ENCODE peak calls at places on chromosome 21, in four cellular contexts. T is body of pancreas, O is heart left ventricle, R is upper lobe of right lung. H is an unnamed sample. For H3K27me3 and H3K4me1, the result is how much of the 10 kb centered on the place peaks cover.

GRCh38 chr21:29072873-29073221 is 601 bp downstream of the CCT8 start:
- DNase-seq in R (no peak), O (no peak), T (no peak), H (peak)

GRCh38 chr21:38814126-38815059 is 8.7 kb downstream of the ETS2 start:
- DNase-seq in T (no peak), R (no peak), O (no peak), H (peak)

GRCh38 chr21:25790122-25790951 is 55.6 kb downstream of the GABPA start:
- DNase-seq in O (no peak), T (no peak), R (no peak), H (peak)

GRCh38 chr21:16563795-16564194 is 834.0 kb downstream of the USP25 start:
- DNase-seq in T (peak), R (no peak), O (no peak), H (no peak)

GRCh38 chr21:38810826-38811164 is 5.1 kb downstream of the ETS2 start:
- DNase-seq in O (no peak), R (no peak), T (no peak), H (no peak)

GRCh38 chr21:15732290-15732995 is 2.7 kb downstream of the USP25 start:
- DNase-seq in R (no peak), T (no peak), O (no peak), H (peak)

GRCh38 chr21:18041012-18041411 is 203.6 kb upstream of the CHODL start:
- DNase-seq in O (no peak), R (no peak), T (no peak), H (peak)

GRCh38 chr21:38956006-38956405 is 150.3 kb downstream of the ETS2 start:
- DNase-seq in O (no peak), R (no peak), T (no peak), H (no peak)

GRCh38 chr21:25898671-25899070 is 163.9 kb downstream of the GABPA start:
- DNase-seq in R (no peak), T (no peak), O (no peak), H (peak)

GRCh38 chr21:33127154-33127893 is 57.4 kb downstream of the OLIG1 start:
- DNase-seq in R (peak), T (peak), O (peak), H (peak)

GRCh38 chr21:36747815-36748381 is 49.0 kb downstream of the SIM2 start:
- DNase-seq in T (peak), O (peak), R (peak), H (peak)

GRCh38 chr21:37753122-37753599 is 163.1 kb downstream of the KCNJ6 start:
- DNase-seq in R (no peak), O (no peak), T (no peak), H (no peak)

GRCh38 chr21:33247596-33247995 is 17.9 kb downstream of the IFNAR2 start:
- DNase-seq in O (no peak), R (no peak), T (no peak), H (no peak)

GRCh38 chr21:25360593-25360992 is 246.7 kb downstream of the MRPL39 start:
- DNase-seq in R (no peak), T (no peak), O (no peak), H (no peak)

GRCh38 chr21:39441502-39442475 is 3.8 kb downstream of the LCA5L start:
- DNase-seq in R (no peak), T (no peak), O (no peak), H (peak)

GRCh38 chr21:44413566-44414290 is 41.6 kb upstream of the LRRC3 start:
- DNase-seq in R (peak), T (peak), O (no peak), H (no peak)

GRCh38 chr21:16993416-16994044 is 519.3 kb upstream of the CXADR start:
- DNase-seq in T (no peak), O (no peak), R (no peak), H (no peak)

GRCh38 chr21:16370176-16370575 is 640.4 kb downstream of the USP25 start:
- DNase-seq in R (no peak), O (no peak), T (no peak), H (no peak)

GRCh38 chr21:38777015-38777414 is 28.7 kb upstream of the ETS2 start:
- DNase-seq in O (no peak), R (no peak), T (no peak), H (no peak)

GRCh38 chr21:23384679-23385078 is 2222.6 kb downstream of the MRPL39 start:
- DNase-seq in T (no peak), O (no peak), R (no peak), H (no peak)

GRCh38 chr21:43907751-43908150 is 42.7 kb downstream of the AGPAT3 start:
- DNase-seq in O (no peak), R (no peak), T (no peak), H (no peak)

DNA sequence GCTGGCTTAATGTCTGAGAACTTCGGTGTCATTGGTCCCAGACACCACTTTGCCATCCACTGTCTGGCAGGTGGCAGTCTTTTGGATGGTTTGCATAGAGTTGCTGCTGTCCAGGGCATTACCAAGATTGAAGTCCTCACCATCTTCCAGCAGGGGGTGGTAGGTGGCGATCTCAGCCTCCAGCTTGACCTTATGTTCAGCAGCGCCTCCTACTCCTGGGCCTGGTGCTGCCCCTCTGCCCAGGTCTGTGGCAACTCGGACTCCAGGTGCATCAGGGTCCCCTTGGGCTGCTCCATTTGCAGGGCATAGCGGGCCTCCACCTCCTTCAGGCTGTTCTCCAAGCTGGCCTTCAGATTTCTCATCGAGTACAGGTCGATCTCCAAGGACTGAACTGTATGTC is 573.3 kb upstream of the NCAM2 start:
- DNase-seq in R (no peak), O (no peak), T (no peak), H (no peak)
- TF ChIP-seq CTCF in R (no peak), O (no peak), T (no peak), H (no peak)

DNA sequence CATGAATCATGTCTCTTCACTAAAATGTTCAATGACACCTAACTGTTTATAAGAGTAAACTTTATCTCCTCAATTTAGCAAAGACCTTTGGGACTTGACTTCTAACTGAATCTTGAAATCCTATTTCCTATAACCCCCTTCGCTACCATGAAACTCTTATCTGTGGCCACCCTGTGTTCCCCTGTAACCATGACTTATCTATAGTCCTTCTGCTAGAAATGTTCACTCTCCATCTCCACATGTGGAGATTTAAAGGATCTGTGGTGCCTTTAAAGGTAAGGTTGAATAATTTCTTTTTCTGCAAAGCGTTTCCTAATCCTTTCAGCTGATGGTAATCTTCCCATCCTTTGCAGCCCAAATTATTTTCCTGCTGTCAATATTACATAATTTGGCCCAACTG is 436.3 kb upstream of the RUNX1 start:
- DNase-seq in O (no peak), R (no peak), T (no peak), H (no peak)
- H3K27me3 ChIP-seq in O (under half), R (under half), T (under half), H (under half)

DNA sequence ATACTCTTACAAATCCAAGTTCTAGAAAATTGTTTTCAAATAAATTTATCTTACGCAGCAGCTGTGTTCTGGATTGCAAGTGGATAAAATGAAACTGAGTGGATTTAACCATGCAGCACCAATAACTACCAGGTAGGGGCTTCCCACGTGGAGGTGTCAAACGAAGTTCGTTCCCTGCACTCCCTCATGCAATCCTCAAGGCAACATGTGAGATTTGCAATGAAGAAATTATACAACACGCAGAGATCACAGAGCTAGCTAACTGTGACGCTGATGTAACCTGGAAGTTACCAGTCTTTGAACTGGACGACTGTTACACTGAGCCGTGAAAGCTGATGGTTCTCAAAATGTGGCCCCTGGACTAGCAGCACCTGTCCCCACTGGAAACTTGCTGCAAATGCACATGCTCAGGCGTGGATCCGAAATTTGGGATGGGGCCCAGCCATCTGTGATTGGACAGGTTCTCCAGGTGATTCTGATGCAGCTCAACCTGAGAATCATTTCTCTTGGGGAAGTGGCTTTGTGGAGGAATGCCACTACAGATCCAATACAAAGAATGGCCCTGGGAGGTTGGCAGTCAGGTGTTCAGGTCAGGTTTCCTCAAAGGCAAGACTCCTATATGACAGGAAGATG is 36.3 kb downstream of the RSPH1 start:
- DNase-seq in R (no peak), O (no peak), T (peak), H (no peak)
- H3K4me1 ChIP-seq in R (under half), O (under half), T (half or more), H (under half)

DNA sequence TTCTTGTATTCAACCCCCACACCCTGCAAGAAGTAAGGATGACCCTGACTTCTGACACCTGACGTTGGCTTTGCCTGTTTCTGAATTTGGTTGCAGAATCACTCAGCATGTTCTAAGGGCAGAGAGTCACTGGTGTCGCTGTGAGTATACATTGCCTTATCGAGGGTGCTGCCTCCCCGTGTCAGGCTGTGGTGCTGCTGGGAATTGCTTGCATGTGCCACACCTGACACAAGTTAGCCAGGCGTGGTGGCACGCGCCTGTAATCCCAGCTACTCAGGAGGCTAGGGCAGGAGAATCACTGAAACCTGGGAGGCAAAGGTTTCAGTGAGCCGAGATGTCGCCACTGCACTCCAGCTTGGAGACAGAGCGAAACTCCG is 45.9 kb downstream of the WDR4 start:
- DNase-seq in R (peak), T (no peak), O (peak), H (peak)
- TF ChIP-seq CTCF in R (peak), T (no peak), O (no peak), H (peak)

GRCh38 chr21:41315726-41316125 is 875 bp upstream of the FAM3B start:
- DNase-seq in O (no peak), R (no peak), T (no peak), H (no peak)
- H3K27me3 ChIP-seq in O (under half), R (under half), T (under half), H (under half)

GRCh38 chr21:45417256-45417950 is 12.4 kb downstream of the COL18A1 start:
- DNase-seq in T (no peak), R (no peak), O (no peak), H (no peak)
- H3K4me1 ChIP-seq in T (half or more), R (under half), O (under half), H (under half)

GRCh38 chr21:35075546-35075945 is 26.4 kb upstream of the RUNX1 start:
- DNase-seq in T (no peak), O (no peak), R (no peak), H (no peak)
- TF ChIP-seq CTCF in T (no peak), O (no peak), R (no peak), H (no peak)

DNA sequence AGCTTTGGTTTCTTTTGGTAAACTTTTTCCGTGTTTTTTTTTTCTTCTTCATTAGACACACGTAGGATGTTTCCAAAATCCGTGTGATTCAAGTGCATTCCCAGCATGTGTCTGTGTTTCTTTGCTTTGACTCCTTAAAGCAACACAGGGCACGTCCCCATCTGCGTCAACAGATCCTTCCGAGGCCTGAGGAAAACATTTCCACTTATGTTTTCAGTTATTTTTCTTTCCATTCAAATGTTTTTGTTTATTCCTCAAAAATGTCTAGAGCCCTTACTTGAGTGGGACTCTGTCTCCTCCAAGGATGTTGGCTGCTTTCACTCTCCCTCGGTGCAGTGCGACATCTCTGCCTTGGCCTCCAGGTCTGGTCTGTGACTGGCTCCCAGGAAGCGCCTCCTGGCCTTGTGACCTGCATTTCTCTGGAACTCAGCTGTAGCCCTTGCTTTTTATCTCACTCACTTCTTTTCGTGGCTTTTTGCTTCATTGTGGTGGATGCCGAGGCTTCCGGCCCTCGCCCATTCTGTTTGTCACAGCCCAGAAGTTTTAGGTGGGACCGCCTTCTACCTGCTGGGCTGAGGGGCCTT is 31.3 kb upstream of the SLC19A1 start:
- DNase-seq in T (no peak), R (peak), O (no peak), H (no peak)
- H3K27me3 ChIP-seq in T (under half), R (under half), O (under half), H (under half)

DNA sequence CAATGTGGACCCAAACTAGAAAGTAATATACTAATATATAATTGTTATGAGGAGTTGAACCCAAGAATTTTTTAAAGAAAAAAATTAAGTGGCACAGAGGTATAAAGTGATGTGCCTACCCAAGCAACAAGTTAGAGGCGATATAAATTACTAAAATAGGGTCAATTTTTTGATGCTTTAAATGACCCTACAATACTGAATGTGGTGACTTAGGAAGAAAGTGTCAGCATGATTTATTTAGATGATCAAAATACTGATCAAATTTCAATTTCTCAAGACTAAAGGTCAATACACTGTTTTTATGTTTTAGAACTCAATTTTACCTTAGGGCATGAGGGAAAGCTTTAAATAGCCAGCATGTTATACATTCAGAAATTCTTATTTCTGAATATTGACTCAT is 20.2 kb downstream of the SCAF4 start:
- DNase-seq in R (no peak), T (no peak), O (no peak), H (no peak)
- H3K4me1 ChIP-seq in R (under half), T (half or more), O (half or more), H (under half)

H was measured in A673.